ENCODE peak calls at places on chromosome 12, in four cellular contexts. S, Z, O and G are unnamed samples.

GRCh38 chr12:71763682-71764379 is 9.2 kb downstream of the RAB21 start:
- DNase-seq in Z (no peak), O (no peak), S (no peak), G (no peak)

GRCh38 chr12:17028348-17028747 is 422.4 kb upstream of the LMO3 start:
- DNase-seq in O (no peak), Z (no peak), S (no peak), G (no peak)

GRCh38 chr12:34347367-34347766 is 325.1 kb downstream of the ALG10 start:
- DNase-seq in Z (no peak), O (no peak), S (no peak), G (no peak)

GRCh38 chr12:104411826-104412626 is 44.7 kb upstream of the CHST11 start:
- DNase-seq in O (no peak), S (no peak), Z (no peak), G (no peak)

GRCh38 chr12:46391630-46392029 is 19.1 kb upstream of the SLC38A2 start:
- DNase-seq in S (no peak), Z (no peak), O (no peak), G (no peak)

GRCh38 chr12:1436015-1436414 is 158.4 kb downstream of the FBXL14 start:
- DNase-seq in O (no peak), S (no peak), Z (no peak), G (no peak)

GRCh38 chr12:98397323-98398105 is 117.9 kb upstream of the TMPO start:
- DNase-seq in O (peak; percentile 84), Z (peak; percentile 80), S (peak; percentile 41), G (no peak)

GRCh38 chr12:106226884-106227640 is 20.8 kb downstream of the CKAP4 start:
- DNase-seq in S (peak; percentile 51), Z (peak; percentile 28), O (no peak), G (no peak)

GRCh38 chr12:126772171-126772864 is 1494.7 kb upstream of the TMEM132C start:
- DNase-seq in O (no peak), S (no peak), Z (peak; percentile 93), G (no peak)

GRCh38 chr12:52189376-52190174 is 2.2 kb downstream of the KRT80 start:
- DNase-seq in O (no peak), Z (no peak), S (no peak), G (no peak)

GRCh38 chr12:124636138-124636968 is 68.9 kb upstream of the NCOR2 start:
- DNase-seq in O (peak; percentile 48), S (peak; percentile 18), Z (peak; percentile 40), G (no peak)

GRCh38 chr12:13141686-13142085 is 38.2 kb upstream of the GSG1 start:
- DNase-seq in O (no peak), S (no peak), Z (no peak), G (no peak)

GRCh38 chr12:64456119-64456518 is 4.2 kb downstream of the TBK1 start:
- DNase-seq in Z (no peak), S (no peak), O (no peak), G (no peak)

GRCh38 chr12:98754095-98754494 is 109.0 kb downstream of the APAF1 start:
- DNase-seq in S (no peak), Z (no peak), O (no peak), G (no peak)

GRCh38 chr12:51407604-51408003 is 16.4 kb upstream of the GALNT6 start:
- DNase-seq in S (no peak), Z (no peak), O (no peak), G (no peak)

GRCh38 chr12:78194448-78194847 is 363.8 kb downstream of the NAV3 start:
- DNase-seq in O (no peak), Z (no peak), S (no peak), G (no peak)

GRCh38 chr12:48157889-48158370 is 615 bp upstream of the ASB8 start:
- DNase-seq in S (no peak), O (no peak), Z (no peak), G (no peak)

GRCh38 chr12:81083018-81083417 is 5.1 kb downstream of the ACSS3 start:
- DNase-seq in O (no peak), S (no peak), Z (no peak), G (no peak)

GRCh38 chr12:85632390-85632789 is 203.8 kb downstream of the RASSF9 start:
- DNase-seq in Z (no peak), S (no peak), O (no peak), G (no peak)

GRCh38 chr12:81800298-81801148 is 41.4 kb upstream of the PPFIA2 start:
- DNase-seq in O (no peak), Z (no peak), S (no peak), G (no peak)

GRCh38 chr12:32353540-32353939 is 45.8 kb upstream of the FGD4 start:
- DNase-seq in S (no peak), Z (no peak), O (no peak), G (no peak)

GRCh38 chr12:66044731-66045130 is 85.8 kb downstream of the LLPH start:
- DNase-seq in O (no peak), Z (no peak), S (no peak), G (no peak)

GRCh38 chr12:120466560-120467315 is 2.8 kb downstream of the SRSF9 start:
- DNase-seq in O (peak; percentile 48), S (no peak), Z (peak; percentile 34), G (no peak)

GRCh38 chr12:120462099-120462640 is 7.4 kb downstream of the SRSF9 start:
- DNase-seq in Z (no peak), S (no peak), O (no peak), G (no peak)

GRCh38 chr12:120467439-120467838 is 2.1 kb downstream of the SRSF9 start:
- DNase-seq in O (no peak), S (no peak), Z (no peak), G (no peak)

GRCh38 chr12:120460157-120460556 is 9.4 kb downstream of the SRSF9 start:
- DNase-seq in S (no peak), O (no peak), Z (no peak), G (no peak)

GRCh38 chr12:120463712-120464111 is 5.8 kb downstream of the SRSF9 start:
- DNase-seq in S (no peak), Z (no peak), O (no peak), G (no peak)
- TF ChIP-seq POLR2AphosphoS5 in S (peak; percentile 41), Z (no peak), O (no peak), G (no peak)

GRCh38 chr12:56160894-56161667 is 2.9 kb downstream of the MYL6 start:
- DNase-seq in S (no peak), O (no peak), Z (no peak), G (no peak)

GRCh38 chr12:56161677-56162351 is 3.7 kb downstream of the MYL6 start:
- DNase-seq in S (no peak), O (no peak), Z (no peak), G (no peak)

GRCh38 chr12:56158926-56159461 is 835 bp downstream of the MYL6 start:
- DNase-seq in O (peak; percentile 82), S (no peak), Z (no peak), G (no peak)

GRCh38 chr12:56159482-56160105 is 1.4 kb downstream of the MYL6 start:
- DNase-seq in O (no peak), Z (no peak), S (no peak), G (no peak)

DNA sequence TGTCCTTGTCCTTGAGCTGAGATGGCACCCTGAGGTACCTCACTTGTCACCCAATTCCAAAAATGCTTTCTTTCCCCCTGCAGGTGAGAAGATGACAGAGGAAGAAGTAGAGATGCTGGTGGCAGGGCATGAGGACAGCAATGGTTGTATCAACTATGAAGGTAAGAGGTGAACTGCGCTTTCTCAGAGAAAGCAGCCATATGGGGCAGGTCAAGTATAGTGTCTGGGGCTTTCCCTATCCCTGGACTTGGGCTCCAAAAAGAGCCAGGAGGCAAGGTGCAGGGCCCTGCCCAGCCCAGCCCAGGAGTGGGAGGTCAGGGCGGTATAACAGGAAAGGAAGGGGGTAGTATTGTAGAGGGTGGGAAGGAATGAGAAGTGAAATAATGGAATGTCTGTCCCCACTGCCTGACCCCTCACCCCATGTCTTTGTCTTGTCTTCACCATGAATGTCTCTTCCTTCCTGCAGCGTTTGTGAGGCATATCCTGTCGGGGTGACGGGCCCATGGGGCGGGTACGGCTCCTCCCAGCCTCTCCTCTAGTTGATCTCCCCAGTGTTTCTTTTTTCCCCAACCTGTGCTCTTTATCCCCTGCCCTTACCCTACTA is 2.1 kb downstream of the MYL6 start:
- DNase-seq in O (no peak), Z (no peak), S (no peak), G (no peak)
- TF ChIP-seq POLR2AphosphoS5 in O (no peak), Z (peak; percentile 45), S (peak; percentile 46), G (no peak)

GRCh38 chr12:132582058-132582420 is 28.3 kb downstream of the LRCOL1 start:
- DNase-seq in Z (no peak), O (no peak), S (no peak), G (no peak)
- TF ChIP-seq POLR2AphosphoS5 in Z (no peak), O (no peak), S (no peak), G (peak; percentile 9)

GRCh38 chr12:53659011-53659551 is 16.8 kb downstream of the ATP5MC2 start:
- DNase-seq in S (peak; percentile 38), Z (peak; percentile 45), O (peak; percentile 76), G (no peak)

GRCh38 chr12:53659609-53660008 is 16.3 kb downstream of the ATP5MC2 start:
- DNase-seq in S (no peak), O (no peak), Z (no peak), G (no peak)

GRCh38 chr12:53660064-53660463 is 15.8 kb downstream of the ATP5MC2 start:
- DNase-seq in O (no peak), Z (no peak), S (no peak), G (no peak)

GRCh38 chr12:53667080-53667479 is 8.8 kb downstream of the ATP5MC2 start:
- DNase-seq in O (no peak), S (no peak), Z (no peak), G (no peak)

GRCh38 chr12:53664191-53664590 is 11.7 kb downstream of the ATP5MC2 start:
- DNase-seq in O (no peak), S (no peak), Z (no peak), G (no peak)
- TF ChIP-seq POLR2AphosphoS5 in O (no peak), S (no peak), Z (no peak), G (no peak)

GRCh38 chr12:79934309-79935020 is 432 bp downstream of the PPP1R12A start:
- DNase-seq in O (peak; percentile 39), S (no peak), Z (no peak), G (peak; percentile 89)
- TF ChIP-seq POLR2AphosphoS5 in O (no peak), S (no peak), Z (no peak), G (no peak)

GRCh38 chr12:88243886-88244491 is 101.9 kb downstream of the TMTC3 start:
- DNase-seq in O (no peak), S (no peak), Z (no peak), G (no peak)
- TF ChIP-seq POLR2AphosphoS5 in O (no peak), S (no peak), Z (no peak), G (no peak)

DNA sequence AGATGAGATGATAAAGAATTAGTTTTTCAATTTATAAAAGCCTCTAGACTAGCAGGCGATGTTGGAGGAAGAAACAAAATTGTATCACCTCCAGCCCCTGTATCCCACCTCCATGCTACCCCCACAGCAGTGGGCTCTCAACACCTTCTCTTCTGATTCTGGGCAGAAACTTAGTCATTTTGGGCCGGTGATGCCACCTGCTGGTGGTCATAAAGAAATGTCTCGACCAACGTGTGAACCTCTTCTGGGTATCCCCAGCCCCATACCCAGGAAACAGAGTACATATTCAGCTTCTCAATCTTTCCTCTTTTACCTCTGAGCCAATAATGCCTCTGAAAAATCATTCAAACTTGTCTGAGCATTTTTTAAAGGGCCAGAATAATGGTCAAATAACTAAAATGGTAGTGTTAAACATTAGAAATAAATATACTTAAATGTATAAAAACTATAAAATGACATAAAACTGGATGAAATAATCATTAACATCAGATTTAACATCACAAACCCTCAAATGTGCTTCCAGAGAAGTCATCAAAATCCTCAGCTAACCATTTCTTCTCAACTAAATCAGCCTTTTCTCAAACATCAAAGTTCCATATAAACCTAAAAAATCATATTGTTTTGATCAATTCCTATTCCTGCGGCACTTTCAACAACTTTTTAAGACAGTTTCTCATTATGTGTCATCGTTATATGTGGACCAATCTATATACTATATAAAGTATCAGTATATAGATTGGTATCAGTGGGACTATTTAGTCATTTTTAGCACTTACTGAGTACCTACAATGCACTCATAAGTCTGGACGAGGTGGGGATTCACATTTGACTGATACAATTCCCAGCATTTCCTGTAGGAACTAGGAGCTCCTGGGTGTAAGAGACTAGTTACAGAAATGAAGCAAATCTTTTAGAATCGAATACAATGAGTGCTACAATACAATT is 69.4 kb downstream of the ATXN2 start:
- DNase-seq in O (peak; percentile 29), S (peak; percentile 8), Z (peak; percentile 34), G (no peak)
- TF ChIP-seq POLR2AphosphoS5 in O (no peak), S (no peak), Z (no peak), G (no peak)